ENCODE peak calls at places on chromosomes 12 and 14, in eight cellular contexts. One of them, this sample, is unnamed.

GRCh38 chr14:44935155-44935554 is 26.6 kb downstream of the KLHL28 start:
- DNase-seq in lower lobe of right lung: no peak
- DNase-seq in stomach: no peak
- DNase-seq in IMR-90: peak
- DNase-seq in ovary: no peak
- DNase-seq in kidney: no peak
- DNase-seq in fibroblast of the aortic adventitia: no peak
- DNase-seq in OCI-LY7: no peak
- DNase-seq in this sample: no peak

GRCh38 chr14:81519200-81519998 is 14.3 kb downstream of the SEL1L start:
- DNase-seq in lower lobe of right lung: no peak
- DNase-seq in stomach: no peak
- DNase-seq in IMR-90: no peak
- DNase-seq in ovary: no peak
- DNase-seq in kidney: no peak
- DNase-seq in fibroblast of the aortic adventitia: no peak
- DNase-seq in OCI-LY7: no peak
- DNase-seq in this sample: peak

GRCh38 chr12:21073822-21074460 is 57.1 kb upstream of the SLCO1B1 start:
- DNase-seq in lower lobe of right lung: no peak
- DNase-seq in stomach: no peak
- DNase-seq in IMR-90: no peak
- DNase-seq in ovary: no peak
- DNase-seq in kidney: no peak
- DNase-seq in fibroblast of the aortic adventitia: peak
- DNase-seq in OCI-LY7: no peak
- DNase-seq in this sample: peak

GRCh38 chr14:51430600-51430999 is 190.6 kb downstream of the TMX1 start:
- DNase-seq in lower lobe of right lung: no peak
- DNase-seq in stomach: no peak
- DNase-seq in IMR-90: no peak
- DNase-seq in ovary: no peak
- DNase-seq in kidney: no peak
- DNase-seq in fibroblast of the aortic adventitia: peak
- DNase-seq in OCI-LY7: no peak
- DNase-seq in this sample: peak

GRCh38 chr12:20368653-20369163 is 371 bp downstream of the PDE3A start:
- DNase-seq in lower lobe of right lung: no peak
- DNase-seq in stomach: no peak
- DNase-seq in IMR-90: peak
- DNase-seq in ovary: peak
- DNase-seq in kidney: peak
- DNase-seq in fibroblast of the aortic adventitia: peak
- DNase-seq in OCI-LY7: no peak
- DNase-seq in this sample: peak

GRCh38 chr12:89768586-89769482 is 60.2 kb upstream of the ATP2B1 start:
- DNase-seq in lower lobe of right lung: no peak
- DNase-seq in stomach: no peak
- DNase-seq in IMR-90: peak
- DNase-seq in ovary: no peak
- DNase-seq in kidney: no peak
- DNase-seq in fibroblast of the aortic adventitia: peak
- DNase-seq in OCI-LY7: no peak
- DNase-seq in this sample: peak

GRCh38 chr12:132605892-132606291 is 4.5 kb downstream of the LRCOL1 start:
- DNase-seq in lower lobe of right lung: no peak
- DNase-seq in stomach: no peak
- DNase-seq in IMR-90: no peak
- DNase-seq in ovary: no peak
- DNase-seq in kidney: peak
- DNase-seq in fibroblast of the aortic adventitia: no peak
- DNase-seq in OCI-LY7: no peak
- DNase-seq in this sample: no peak

GRCh38 chr14:91327201-91327600 is 82.7 kb upstream of the GPR68 start:
- DNase-seq in lower lobe of right lung: no peak
- DNase-seq in stomach: no peak
- DNase-seq in IMR-90: no peak
- DNase-seq in ovary: no peak
- DNase-seq in kidney: no peak
- DNase-seq in fibroblast of the aortic adventitia: no peak
- DNase-seq in OCI-LY7: no peak
- DNase-seq in this sample: no peak

GRCh38 chr12:114649585-114649984 is 34.4 kb downstream of the TBX3 start:
- DNase-seq in lower lobe of right lung: no peak
- DNase-seq in stomach: no peak
- DNase-seq in IMR-90: no peak
- DNase-seq in ovary: no peak
- DNase-seq in kidney: no peak
- DNase-seq in fibroblast of the aortic adventitia: no peak
- DNase-seq in OCI-LY7: no peak
- DNase-seq in this sample: no peak

GRCh38 chr12:132776816-132777568 is 15.4 kb upstream of the ANKLE2 start:
- DNase-seq in lower lobe of right lung: no peak
- DNase-seq in stomach: no peak
- DNase-seq in IMR-90: peak
- DNase-seq in ovary: peak
- DNase-seq in kidney: peak
- DNase-seq in fibroblast of the aortic adventitia: peak
- DNase-seq in OCI-LY7: no peak
- DNase-seq in this sample: peak

GRCh38 chr12:39476121-39476520 is 33.2 kb upstream of the KIF21A start:
- DNase-seq in lower lobe of right lung: no peak
- DNase-seq in stomach: no peak
- DNase-seq in IMR-90: no peak
- DNase-seq in ovary: no peak
- DNase-seq in kidney: no peak
- DNase-seq in fibroblast of the aortic adventitia: no peak
- DNase-seq in OCI-LY7: no peak
- DNase-seq in this sample: no peak

GRCh38 chr14:61080591-61081010 is 99.6 kb downstream of the SLC38A6 start:
- DNase-seq in lower lobe of right lung: no peak
- DNase-seq in stomach: no peak
- DNase-seq in IMR-90: peak
- DNase-seq in ovary: no peak
- DNase-seq in kidney: no peak
- DNase-seq in fibroblast of the aortic adventitia: peak
- DNase-seq in OCI-LY7: peak
- DNase-seq in this sample: peak

GRCh38 chr12:14567311-14568195 is at the start of gene PLBD1:
- DNase-seq in lower lobe of right lung: peak
- DNase-seq in stomach: peak
- DNase-seq in IMR-90: no peak
- DNase-seq in ovary: peak
- DNase-seq in kidney: peak
- DNase-seq in fibroblast of the aortic adventitia: peak
- DNase-seq in OCI-LY7: peak
- DNase-seq in this sample: peak

GRCh38 chr14:20477211-20477876 is 8.1 kb downstream of the PNP start:
- DNase-seq in lower lobe of right lung: peak
- DNase-seq in stomach: peak
- DNase-seq in IMR-90: peak
- DNase-seq in ovary: no peak
- DNase-seq in kidney: no peak
- DNase-seq in fibroblast of the aortic adventitia: peak
- DNase-seq in OCI-LY7: peak
- DNase-seq in this sample: peak

GRCh38 chr12:94938583-94938982 is 64.9 kb downstream of the NDUFA12 start:
- DNase-seq in lower lobe of right lung: no peak
- DNase-seq in stomach: no peak
- DNase-seq in IMR-90: no peak
- DNase-seq in ovary: no peak
- DNase-seq in kidney: no peak
- DNase-seq in fibroblast of the aortic adventitia: no peak
- DNase-seq in OCI-LY7: no peak
- DNase-seq in this sample: no peak

GRCh38 chr12:89414851-89415250 is 62.5 kb upstream of the DUSP6 start:
- DNase-seq in lower lobe of right lung: no peak
- DNase-seq in stomach: no peak
- DNase-seq in IMR-90: peak
- DNase-seq in ovary: no peak
- DNase-seq in kidney: no peak
- DNase-seq in fibroblast of the aortic adventitia: peak
- DNase-seq in OCI-LY7: no peak
- DNase-seq in this sample: peak

GRCh38 chr14:75831971-75832370 is 149.8 kb downstream of the TGFB3 start:
- DNase-seq in lower lobe of right lung: no peak
- DNase-seq in stomach: peak
- DNase-seq in IMR-90: peak
- DNase-seq in ovary: peak
- DNase-seq in kidney: no peak
- DNase-seq in fibroblast of the aortic adventitia: no peak
- DNase-seq in OCI-LY7: no peak
- DNase-seq in this sample: peak

GRCh38 chr14:75205586-75205985 is 29.2 kb upstream of the TMED10 start:
- DNase-seq in lower lobe of right lung: no peak
- DNase-seq in stomach: no peak
- DNase-seq in IMR-90: peak
- DNase-seq in ovary: no peak
- DNase-seq in kidney: no peak
- DNase-seq in fibroblast of the aortic adventitia: peak
- DNase-seq in OCI-LY7: no peak
- DNase-seq in this sample: peak

DNA sequence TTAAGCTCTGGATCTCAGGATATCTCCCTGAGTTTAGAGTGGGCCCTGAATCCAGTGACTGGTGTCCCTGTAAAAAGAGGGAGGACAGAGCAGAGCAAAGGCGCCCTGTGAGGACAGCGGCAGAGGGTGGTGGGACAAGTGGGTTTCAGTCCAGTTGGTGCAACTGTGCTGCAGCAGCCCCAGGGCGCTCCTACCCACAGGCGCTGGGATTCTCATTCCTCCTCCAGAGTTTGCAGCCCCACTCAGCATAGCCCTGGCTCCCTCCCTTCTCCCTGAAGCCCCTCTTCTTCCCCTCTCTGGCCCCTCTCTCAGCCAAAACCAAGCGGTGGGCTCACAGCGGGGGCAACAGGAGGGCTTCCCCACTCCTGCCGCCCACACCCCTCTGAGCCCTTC is 1.6 kb downstream of the TMEM179 start:
- DNase-seq in lower lobe of right lung: peak
- DNase-seq in stomach: no peak
- DNase-seq in IMR-90: no peak
- DNase-seq in ovary: no peak
- DNase-seq in kidney: no peak
- DNase-seq in fibroblast of the aortic adventitia: no peak
- DNase-seq in OCI-LY7: no peak
- DNase-seq in this sample: no peak
- H3K4me3 ChIP-seq in lower lobe of right lung: no peak
- H3K4me3 ChIP-seq in stomach: no peak
- H3K4me3 ChIP-seq in IMR-90: no peak
- H3K4me3 ChIP-seq in ovary: no peak
- H3K4me3 ChIP-seq in kidney: no peak
- H3K4me3 ChIP-seq in fibroblast of the aortic adventitia: no peak
- H3K4me3 ChIP-seq in OCI-LY7: no peak
- H3K4me3 ChIP-seq in this sample: no peak

DNA sequence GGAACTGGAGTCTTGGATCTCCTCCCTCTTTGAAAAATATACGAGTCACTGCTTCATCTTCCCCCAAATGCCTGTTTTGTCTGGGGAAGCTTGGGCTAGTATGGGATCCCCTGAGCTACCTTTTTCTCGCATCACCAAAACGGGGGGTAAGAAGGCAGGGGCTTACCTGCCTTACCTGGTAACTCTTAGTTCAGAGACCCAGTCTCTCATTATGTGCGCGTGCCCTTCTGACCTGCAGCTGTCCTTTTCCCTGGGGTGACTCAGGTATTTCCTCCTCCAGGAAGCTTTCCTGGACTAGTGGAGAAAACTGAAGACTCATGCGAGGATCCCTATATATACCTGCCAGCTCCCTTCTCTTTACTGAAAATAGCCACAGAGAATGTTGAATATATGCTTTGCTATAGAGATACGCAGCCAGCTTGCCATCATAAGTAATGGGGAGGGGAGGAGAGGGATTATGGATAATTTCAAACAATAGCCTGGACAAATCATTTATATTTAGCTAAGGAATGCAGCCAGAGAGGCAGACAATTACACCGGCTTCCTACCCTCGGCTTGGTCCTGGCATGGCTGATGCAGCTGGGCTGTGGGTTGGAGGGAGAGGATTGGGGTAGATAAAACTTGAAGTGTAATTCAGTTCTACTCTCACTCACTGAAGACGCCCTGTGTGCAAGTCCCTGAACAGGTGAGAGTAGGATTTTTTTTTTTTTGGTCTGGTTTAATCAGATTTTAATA is 1.1 kb downstream of the TSPAN9 start:
- DNase-seq in lower lobe of right lung: no peak
- DNase-seq in stomach: no peak
- DNase-seq in IMR-90: no peak
- DNase-seq in ovary: peak
- DNase-seq in kidney: no peak
- DNase-seq in fibroblast of the aortic adventitia: no peak
- DNase-seq in OCI-LY7: no peak
- DNase-seq in this sample: no peak
- H3K4me3 ChIP-seq in lower lobe of right lung: peak
- H3K4me3 ChIP-seq in stomach: peak
- H3K4me3 ChIP-seq in IMR-90: peak
- H3K4me3 ChIP-seq in ovary: peak
- H3K4me3 ChIP-seq in kidney: peak
- H3K4me3 ChIP-seq in fibroblast of the aortic adventitia: peak
- H3K4me3 ChIP-seq in OCI-LY7: no peak
- H3K4me3 ChIP-seq in this sample: peak

DNA sequence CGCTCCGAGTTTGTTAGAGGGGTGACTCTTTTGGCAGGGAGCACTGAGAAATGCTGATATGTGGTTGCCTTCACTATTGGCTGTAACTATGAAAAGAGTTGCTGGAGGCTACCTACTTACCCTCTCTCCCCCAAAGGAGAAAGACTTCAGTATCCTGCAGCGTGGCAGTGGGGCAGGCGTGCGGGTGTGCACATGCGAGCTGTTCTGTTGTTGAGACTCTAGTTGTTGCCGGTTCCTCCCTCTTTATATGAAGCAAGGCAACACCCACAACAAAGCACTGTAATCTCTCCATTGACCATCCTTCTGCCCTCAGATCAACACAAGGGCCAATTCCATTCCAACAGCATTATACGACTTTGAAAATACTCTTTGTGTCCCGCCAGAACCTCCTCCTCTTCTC is 259.4 kb downstream of the CACNA1C start:
- DNase-seq in lower lobe of right lung: no peak
- DNase-seq in stomach: no peak
- DNase-seq in IMR-90: no peak
- DNase-seq in ovary: no peak
- DNase-seq in kidney: no peak
- DNase-seq in fibroblast of the aortic adventitia: no peak
- DNase-seq in OCI-LY7: no peak
- DNase-seq in this sample: no peak
- H3K4me3 ChIP-seq in lower lobe of right lung: no peak
- H3K4me3 ChIP-seq in stomach: no peak
- H3K4me3 ChIP-seq in IMR-90: no peak
- H3K4me3 ChIP-seq in ovary: no peak
- H3K4me3 ChIP-seq in kidney: no peak
- H3K4me3 ChIP-seq in fibroblast of the aortic adventitia: no peak
- H3K4me3 ChIP-seq in OCI-LY7: no peak
- H3K4me3 ChIP-seq in this sample: no peak

DNA sequence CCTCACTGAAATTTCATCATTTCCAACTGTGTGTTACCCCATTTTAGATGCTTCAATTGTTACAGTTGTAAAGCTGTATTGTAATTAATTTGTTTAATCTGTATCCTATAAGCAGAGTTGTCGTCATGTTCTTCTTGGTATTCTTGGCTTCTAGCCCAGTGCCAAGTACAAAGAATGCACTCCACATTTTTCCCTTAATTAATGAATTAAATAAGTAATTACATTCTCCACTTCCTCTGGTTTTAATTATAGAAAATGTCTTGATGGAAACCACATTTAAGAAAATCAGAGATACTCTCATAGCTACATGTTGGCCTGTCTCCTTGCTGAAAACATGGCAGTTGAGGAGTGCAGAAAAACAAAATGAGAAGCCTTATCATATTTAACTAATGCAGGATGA is 749 bp downstream of the DNAI7 start:
- DNase-seq in lower lobe of right lung: no peak
- DNase-seq in stomach: no peak
- DNase-seq in IMR-90: no peak
- DNase-seq in ovary: no peak
- DNase-seq in kidney: no peak
- DNase-seq in fibroblast of the aortic adventitia: no peak
- DNase-seq in OCI-LY7: no peak
- DNase-seq in this sample: no peak
- H3K4me3 ChIP-seq in lower lobe of right lung: peak
- H3K4me3 ChIP-seq in stomach: peak
- H3K4me3 ChIP-seq in IMR-90: no peak
- H3K4me3 ChIP-seq in ovary: peak
- H3K4me3 ChIP-seq in kidney: peak
- H3K4me3 ChIP-seq in fibroblast of the aortic adventitia: peak
- H3K4me3 ChIP-seq in OCI-LY7: peak
- H3K4me3 ChIP-seq in this sample: no peak